ENCODE peak calls at places on chromosome 2, in five cellular contexts. One of them, this sample, is unnamed.

GRCh38 chr2:144519934-144520717 is at the start of gene ZEB2:
- DNase-seq in HCT116: peak; percentile 19
- DNase-seq in K562: peak; percentile 79
- DNase-seq in neural progenitor cell: peak; percentile 89
- DNase-seq in fibroblast of lung: peak; percentile 99
- DNase-seq in this sample: peak; percentile 81

GRCh38 chr2:130873700-130874346 is 37.1 kb downstream of the ARHGEF4 start:
- DNase-seq in HCT116: peak; percentile 28
- DNase-seq in K562: peak; percentile 63
- DNase-seq in neural progenitor cell: peak; percentile 84
- DNase-seq in fibroblast of lung: peak; percentile 70
- DNase-seq in this sample: peak; percentile 71

GRCh38 chr2:210399440-210400041 is 77.0 kb downstream of the LANCL1 start:
- DNase-seq in HCT116: peak; percentile 4
- DNase-seq in K562: no peak
- DNase-seq in neural progenitor cell: no peak
- DNase-seq in fibroblast of lung: peak; percentile 42
- DNase-seq in this sample: peak; percentile 14

GRCh38 chr2:64866797-64867196 is 122.4 kb upstream of the SLC1A4 start:
- DNase-seq in HCT116: no peak
- DNase-seq in K562: no peak
- DNase-seq in neural progenitor cell: no peak
- DNase-seq in fibroblast of lung: peak; percentile 98
- DNase-seq in this sample: no peak

GRCh38 chr2:135875491-135876065 is 665 bp downstream of the MCM6 start:
- DNase-seq in HCT116: no peak
- DNase-seq in K562: peak; percentile 48
- DNase-seq in neural progenitor cell: peak; percentile 78
- DNase-seq in fibroblast of lung: peak; percentile 67
- DNase-seq in this sample: peak; percentile 70

GRCh38 chr2:25808006-25808383 is 70.3 kb downstream of the ASXL2 start:
- DNase-seq in HCT116: no peak
- DNase-seq in K562: no peak
- DNase-seq in neural progenitor cell: no peak
- DNase-seq in fibroblast of lung: no peak
- DNase-seq in this sample: no peak

GRCh38 chr2:45458909-45459563 is 152.0 kb downstream of the SRBD1 start:
- DNase-seq in HCT116: peak; percentile 28
- DNase-seq in K562: peak; percentile 27
- DNase-seq in neural progenitor cell: no peak
- DNase-seq in fibroblast of lung: peak; percentile 60
- DNase-seq in this sample: peak; percentile 36

GRCh38 chr2:94997981-94998920 is 27.3 kb upstream of the MAL start:
- DNase-seq in HCT116: no peak
- DNase-seq in K562: no peak
- DNase-seq in neural progenitor cell: no peak
- DNase-seq in fibroblast of lung: no peak
- DNase-seq in this sample: no peak

GRCh38 chr2:45072064-45072861 is 63.0 kb upstream of the SIX2 start:
- DNase-seq in HCT116: no peak
- DNase-seq in K562: no peak
- DNase-seq in neural progenitor cell: no peak
- DNase-seq in fibroblast of lung: no peak
- DNase-seq in this sample: no peak

GRCh38 chr2:241833101-241833937 is 24.3 kb downstream of the NEU4 start:
- DNase-seq in HCT116: no peak
- DNase-seq in K562: peak; percentile 48
- DNase-seq in neural progenitor cell: no peak
- DNase-seq in fibroblast of lung: peak; percentile 89
- DNase-seq in this sample: no peak

GRCh38 chr2:69208023-69208595 is 178.9 kb downstream of the GFPT1 start:
- DNase-seq in HCT116: no peak
- DNase-seq in K562: peak; percentile 13
- DNase-seq in neural progenitor cell: no peak
- DNase-seq in fibroblast of lung: peak; percentile 20
- DNase-seq in this sample: no peak

GRCh38 chr2:38654495-38655381 is 11.2 kb upstream of the GALM start:
- DNase-seq in HCT116: no peak
- DNase-seq in K562: peak; percentile 43
- DNase-seq in neural progenitor cell: no peak
- DNase-seq in fibroblast of lung: no peak
- DNase-seq in this sample: no peak

GRCh38 chr2:162545254-162545653 is 201.3 kb downstream of the GCA start:
- DNase-seq in HCT116: no peak
- DNase-seq in K562: no peak
- DNase-seq in neural progenitor cell: peak; percentile 36
- DNase-seq in fibroblast of lung: no peak
- DNase-seq in this sample: no peak

GRCh38 chr2:224101820-224102630 is 62.9 kb upstream of the SERPINE2 start:
- DNase-seq in HCT116: no peak
- DNase-seq in K562: no peak
- DNase-seq in neural progenitor cell: no peak
- DNase-seq in fibroblast of lung: peak; percentile 85
- DNase-seq in this sample: no peak

GRCh38 chr2:213317929-213318328 is 33.7 kb downstream of the SPAG16 start:
- DNase-seq in HCT116: no peak
- DNase-seq in K562: no peak
- DNase-seq in neural progenitor cell: no peak
- DNase-seq in fibroblast of lung: peak; percentile 74
- DNase-seq in this sample: no peak

GRCh38 chr2:39913648-39914456 is 134.8 kb upstream of the THUMPD2 start:
- DNase-seq in HCT116: peak; percentile 59
- DNase-seq in K562: peak; percentile 37
- DNase-seq in neural progenitor cell: peak; percentile 62
- DNase-seq in fibroblast of lung: peak; percentile 89
- DNase-seq in this sample: peak; percentile 85

GRCh38 chr2:46998551-46998950 is 82.9 kb upstream of the MCFD2 start:
- DNase-seq in HCT116: no peak
- DNase-seq in K562: no peak
- DNase-seq in neural progenitor cell: no peak
- DNase-seq in fibroblast of lung: no peak
- DNase-seq in this sample: no peak

GRCh38 chr2:169584005-169584877 is at the start of gene PPIG:
- DNase-seq in HCT116: peak; percentile 88
- DNase-seq in K562: peak; percentile 94
- DNase-seq in neural progenitor cell: peak; percentile 91
- DNase-seq in fibroblast of lung: peak; percentile 92
- DNase-seq in this sample: peak; percentile 94

GRCh38 chr2:181849601-181850000 is 41.9 kb upstream of the ITPRID2 start:
- DNase-seq in HCT116: no peak
- DNase-seq in K562: no peak
- DNase-seq in neural progenitor cell: no peak
- DNase-seq in fibroblast of lung: no peak
- DNase-seq in this sample: no peak

GRCh38 chr2:62297642-62298010 is 101.7 kb downstream of the B3GNT2 start:
- DNase-seq in HCT116: no peak
- DNase-seq in K562: peak; percentile 74
- DNase-seq in neural progenitor cell: peak; percentile 49
- DNase-seq in fibroblast of lung: no peak
- DNase-seq in this sample: no peak

GRCh38 chr2:56084117-56084936 is 99.5 kb upstream of the CCDC85A start:
- DNase-seq in HCT116: no peak
- DNase-seq in K562: no peak
- DNase-seq in neural progenitor cell: no peak
- DNase-seq in fibroblast of lung: no peak
- DNase-seq in this sample: no peak

GRCh38 chr2:9097239-9097638 is 93.8 kb upstream of the MBOAT2 start:
- DNase-seq in HCT116: no peak
- DNase-seq in K562: no peak
- DNase-seq in neural progenitor cell: no peak
- DNase-seq in fibroblast of lung: no peak
- DNase-seq in this sample: no peak

GRCh38 chr2:172864182-172864581 is 128.5 kb downstream of the RAPGEF4 start:
- DNase-seq in HCT116: peak; percentile 8
- DNase-seq in K562: peak; percentile 56
- DNase-seq in neural progenitor cell: peak; percentile 79
- DNase-seq in fibroblast of lung: peak; percentile 61
- DNase-seq in this sample: peak; percentile 16

GRCh38 chr2:12702661-12703121 is 14.0 kb upstream of the TRIB2 start:
- DNase-seq in HCT116: no peak
- DNase-seq in K562: no peak
- DNase-seq in neural progenitor cell: peak; percentile 12
- DNase-seq in fibroblast of lung: peak; percentile 89
- DNase-seq in this sample: no peak

GRCh38 chr2:12700989-12701388 is 15.7 kb upstream of the TRIB2 start:
- DNase-seq in HCT116: no peak
- DNase-seq in K562: no peak
- DNase-seq in neural progenitor cell: no peak
- DNase-seq in fibroblast of lung: peak; percentile 63
- DNase-seq in this sample: no peak

GRCh38 chr2:12705230-12705629 is 11.5 kb upstream of the TRIB2 start:
- DNase-seq in HCT116: no peak
- DNase-seq in K562: no peak
- DNase-seq in neural progenitor cell: no peak
- DNase-seq in fibroblast of lung: peak; percentile 51
- DNase-seq in this sample: no peak

GRCh38 chr2:12704378-12704777 is 12.4 kb upstream of the TRIB2 start:
- DNase-seq in HCT116: no peak
- DNase-seq in K562: no peak
- DNase-seq in neural progenitor cell: no peak
- DNase-seq in fibroblast of lung: peak; percentile 44
- DNase-seq in this sample: no peak

DNA sequence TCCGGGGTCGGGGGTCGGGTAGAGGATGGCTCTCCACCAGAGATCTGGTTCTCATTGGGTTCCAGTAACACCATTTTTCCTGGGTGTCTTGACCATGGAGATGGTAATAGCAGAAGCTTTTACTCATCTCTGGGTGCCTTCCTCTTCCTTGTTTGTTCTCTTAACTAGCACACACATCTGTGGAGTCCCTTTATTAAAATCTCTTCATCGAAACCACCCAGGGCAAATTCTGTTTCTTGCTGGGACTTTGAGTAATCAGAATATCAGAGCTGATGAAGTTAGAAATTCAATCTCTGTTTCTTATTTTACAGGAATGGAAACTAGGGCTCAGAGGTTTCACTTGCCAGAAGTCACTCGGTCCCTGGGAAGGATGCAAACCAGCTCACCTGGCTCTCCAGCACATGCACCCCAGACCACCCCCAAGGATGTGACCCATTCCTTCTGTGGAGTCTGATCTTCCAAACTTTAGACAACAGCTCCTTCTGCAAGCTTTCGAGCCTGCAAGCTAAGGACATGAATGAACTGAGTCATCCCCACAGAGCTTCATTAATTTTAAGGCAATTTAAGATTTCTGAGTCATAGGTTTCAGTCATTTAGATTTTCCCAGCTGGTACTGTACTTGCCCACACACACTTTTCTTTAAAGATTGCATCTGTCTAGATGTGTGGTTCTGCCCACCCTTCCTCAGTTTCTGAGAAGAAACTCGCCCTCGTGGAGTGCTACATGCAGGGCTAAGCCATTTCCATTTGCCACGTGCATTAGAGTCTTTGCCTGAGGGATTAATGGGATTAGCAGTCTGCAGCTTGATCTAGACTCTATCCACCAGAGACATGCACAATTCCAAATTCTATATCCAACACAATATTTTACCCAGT is 14.7 kb upstream of the TRIB2 start:
- DNase-seq in HCT116: no peak
- DNase-seq in K562: no peak
- DNase-seq in neural progenitor cell: no peak
- DNase-seq in fibroblast of lung: peak; percentile 72
- DNase-seq in this sample: no peak
- H3K4me3 ChIP-seq in HCT116: no peak overlapping the region
- H3K4me3 ChIP-seq in K562: no peak overlapping the region
- H3K4me3 ChIP-seq in neural progenitor cell: no peak overlapping the region
- H3K4me3 ChIP-seq in fibroblast of lung: no peak overlapping the region
- H3K4me3 ChIP-seq in this sample: no peak overlapping the region

GRCh38 chr2:187461294-187462261 is 13.5 kb upstream of the CALCRL start:
- DNase-seq in HCT116: no peak
- DNase-seq in K562: no peak
- DNase-seq in neural progenitor cell: peak; percentile 16
- DNase-seq in fibroblast of lung: peak; percentile 53
- DNase-seq in this sample: no peak
- H2AFZ ChIP-seq in HCT116: no peak overlapping the region
- H2AFZ ChIP-seq in K562: no peak overlapping the region
- H2AFZ ChIP-seq in neural progenitor cell: peak overlapping the region; percentile 84
- H2AFZ ChIP-seq in fibroblast of lung: no peak overlapping the region
- H2AFZ ChIP-seq in this sample: no peak overlapping the region

DNA sequence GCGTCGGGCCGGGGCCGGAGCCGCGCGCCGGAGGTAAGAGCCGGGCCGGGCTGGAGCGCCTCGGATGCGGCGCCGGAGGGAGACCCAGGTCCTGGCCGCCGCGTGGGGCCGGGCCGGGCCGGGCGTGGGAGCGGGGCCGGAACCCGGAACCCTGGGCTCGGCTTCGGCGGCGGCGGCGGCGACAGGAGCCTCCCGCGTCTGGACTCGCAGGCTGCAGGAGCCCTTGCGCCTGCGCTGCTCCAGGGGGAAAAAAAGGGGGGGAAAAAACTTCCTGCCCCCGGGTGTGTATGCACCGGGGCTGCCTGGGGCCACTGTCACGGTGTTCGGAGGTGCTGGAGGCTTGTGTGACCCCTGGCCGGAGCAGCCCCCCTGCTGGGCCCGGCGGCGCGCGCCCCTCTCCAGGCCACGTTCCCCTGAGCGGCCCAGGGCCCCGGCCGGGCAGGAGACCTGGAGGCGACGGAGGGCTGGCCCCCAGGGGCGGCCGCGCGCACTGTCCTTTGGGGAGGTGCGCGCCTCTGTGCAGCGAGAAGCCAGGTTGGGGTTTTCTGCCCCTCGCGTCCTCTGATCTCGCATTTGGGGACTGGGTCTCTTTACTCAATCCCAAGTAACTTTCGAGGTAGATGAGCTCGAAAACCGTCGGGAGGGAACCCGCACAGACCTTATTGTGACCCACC is 906 bp downstream of the KLHL29 start:
- DNase-seq in HCT116: no peak
- DNase-seq in K562: no peak
- DNase-seq in neural progenitor cell: peak; percentile 60
- DNase-seq in fibroblast of lung: no peak
- DNase-seq in this sample: no peak
- H3K4me3 ChIP-seq in HCT116: peak overlapping the region; percentile 72
- H3K4me3 ChIP-seq in K562: no peak overlapping the region
- H3K4me3 ChIP-seq in neural progenitor cell: peak overlapping the region; percentile 65
- H3K4me3 ChIP-seq in fibroblast of lung: peak overlapping the region; percentile 85
- H3K4me3 ChIP-seq in this sample: peak overlapping the region; percentile 67

GRCh38 chr2:192159764-192160163 is 35.0 kb downstream of the TMEFF2 start:
- DNase-seq in HCT116: no peak
- DNase-seq in K562: no peak
- DNase-seq in neural progenitor cell: no peak
- DNase-seq in fibroblast of lung: no peak
- DNase-seq in this sample: no peak
- H2AFZ ChIP-seq in HCT116: no peak overlapping the region
- H2AFZ ChIP-seq in K562: no peak overlapping the region
- H2AFZ ChIP-seq in neural progenitor cell: no peak overlapping the region
- H2AFZ ChIP-seq in fibroblast of lung: no peak overlapping the region
- H2AFZ ChIP-seq in this sample: no peak overlapping the region

DNA sequence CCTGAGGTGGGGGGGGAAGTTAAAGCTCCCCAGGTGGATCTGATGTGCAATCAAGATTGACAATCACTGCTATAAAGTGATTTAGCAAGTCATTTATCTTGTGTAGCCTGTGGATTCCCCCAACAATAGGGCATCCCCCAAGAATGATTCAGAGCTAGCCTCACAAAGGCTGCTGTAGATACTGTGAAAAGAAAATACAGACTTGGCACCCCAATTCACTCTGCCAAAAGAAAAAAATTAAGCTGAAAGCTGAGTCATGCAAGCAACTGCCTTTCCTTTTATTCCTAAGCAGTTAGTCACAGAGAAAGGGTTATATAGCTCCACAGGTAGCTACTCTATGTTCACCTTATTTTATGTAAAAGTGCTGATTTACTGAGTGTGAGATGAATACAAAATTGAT is 14.6 kb downstream of the SLC16A14 start:
- DNase-seq in HCT116: no peak
- DNase-seq in K562: no peak
- DNase-seq in neural progenitor cell: no peak
- DNase-seq in fibroblast of lung: peak; percentile 19
- DNase-seq in this sample: no peak
- H3K4me3 ChIP-seq in HCT116: peak overlapping the region; percentile 18
- H3K4me3 ChIP-seq in K562: no peak overlapping the region
- H3K4me3 ChIP-seq in neural progenitor cell: no peak overlapping the region
- H3K4me3 ChIP-seq in fibroblast of lung: no peak overlapping the region
- H3K4me3 ChIP-seq in this sample: no peak overlapping the region